ENCODE peak calls at places on chromosomes 12 and 14, in nine cellular contexts. L, X, R, U, V, Q, A, P and B are unnamed samples. For H3K4me1, the result is how much of the 10 kb centered on the place peaks cover.

GRCh38 chr12:102182635-102183034 is 15.0 kb downstream of the PMCH start:
- DNase-seq in V (no peak), X (no peak), U (no peak), L (no peak), P (no peak), Q (no peak), A (no peak), R (no peak), B (no peak)

GRCh38 chr14:99157676-99158075 is 114.3 kb downstream of the BCL11B start:
- DNase-seq in U (peak), X (no peak), Q (no peak), L (no peak), R (peak), V (no peak), A (no peak), P (no peak), B (no peak)

GRCh38 chr14:98984719-98985041 is 287.3 kb downstream of the BCL11B start:
- DNase-seq in V (no peak), U (no peak), Q (no peak), X (no peak), L (no peak), P (no peak), R (peak), A (no peak), B (peak)

GRCh38 chr12:110498984-110499706 is 2.8 kb downstream of the VPS29 start:
- DNase-seq in A (no peak), Q (no peak), X (no peak), U (no peak), L (peak), P (no peak), V (no peak), R (no peak), B (no peak)

GRCh38 chr14:24351517-24351916 is 11.7 kb upstream of the RIPK3 start:
- DNase-seq in U (no peak), A (no peak), R (no peak), V (peak), P (no peak), Q (no peak), X (no peak), L (peak), B (no peak)

GRCh38 chr12:89469361-89469760 is 55.2 kb downstream of the GALNT4 start:
- DNase-seq in L (peak), V (no peak), A (no peak), R (no peak), U (no peak), P (no peak), Q (no peak), X (no peak), B (no peak)

GRCh38 chr12:89919241-89919906 is 210.7 kb upstream of the ATP2B1 start:
- DNase-seq in Q (no peak), V (peak), L (no peak), U (peak), R (peak), X (no peak), P (no peak), A (peak), B (no peak)

GRCh38 chr14:22974530-22975313 is 7.6 kb downstream of the AJUBA start:
- DNase-seq in L (no peak), A (no peak), V (no peak), X (peak), U (no peak), R (no peak), P (no peak), Q (no peak), B (no peak)

GRCh38 chr12:62730649-62731377 is 204.1 kb downstream of the PPM1H start:
- DNase-seq in L (peak), V (no peak), Q (no peak), R (no peak), P (no peak), X (no peak), U (no peak), A (no peak), B (no peak)

GRCh38 chr14:50560929-50561280 is 960 bp downstream of the ATL1 start:
- DNase-seq in Q (peak), X (peak), R (peak), L (peak), V (peak), U (peak), P (peak), A (peak), B (peak)

GRCh38 chr12:20798561-20798960 is 11.9 kb upstream of the SLCO1B3 start:
- DNase-seq in L (no peak), X (no peak), U (no peak), P (no peak), A (no peak), Q (no peak), R (no peak), V (no peak), B (no peak)

GRCh38 chr14:101480747-101481530 is 80.4 kb upstream of the DIO3 start:
- DNase-seq in Q (peak), X (no peak), R (peak), V (peak), A (peak), U (peak), L (peak), P (peak), B (peak)

GRCh38 chr12:46553266-46553665 is 180.7 kb upstream of the SLC38A2 start:
- DNase-seq in R (no peak), P (no peak), L (peak), V (no peak), A (no peak), Q (no peak), U (no peak), X (no peak), B (no peak)

GRCh38 chr12:109147954-109148353 is 31.6 kb downstream of the ACACB start:
- DNase-seq in R (no peak), X (peak), V (peak), Q (no peak), P (peak), L (no peak), A (peak), U (no peak), B (no peak)

GRCh38 chr12:71838661-71839060 is 898 bp upstream of the TBC1D15 start:
- DNase-seq in A (no peak), U (no peak), Q (no peak), R (no peak), V (no peak), L (no peak), X (no peak), P (no peak), B (no peak)

GRCh38 chr14:102776761-102777710 is at the start of gene TRAF3:
- DNase-seq in Q (peak), U (no peak), X (peak), P (peak), V (peak), R (peak), L (peak), A (no peak), B (peak)

GRCh38 chr12:57590892-57591566 is at the start of gene PIP4K2C:
- DNase-seq in Q (peak), P (peak), U (peak), A (peak), R (peak), L (peak), V (peak), X (peak), B (peak)

GRCh38 chr12:3218150-3218845 is 141.1 kb downstream of the TSPAN9 start:
- DNase-seq in U (peak), V (peak), R (peak), L (peak), P (peak), A (peak), Q (peak), X (peak), B (no peak)

GRCh38 chr14:35480119-35480769 is 53.7 kb upstream of the INSM2 start:
- DNase-seq in V (no peak), A (no peak), L (peak), X (no peak), R (no peak), Q (no peak), U (no peak), P (no peak), B (no peak)

GRCh38 chr12:50251619-50252300 is 31.6 kb downstream of the LIMA1 start:
- DNase-seq in L (peak), U (no peak), X (no peak), V (no peak), A (no peak), P (no peak), Q (no peak), R (no peak), B (no peak)

GRCh38 chr14:54123836-54124235 is 167.2 kb upstream of the BMP4 start:
- DNase-seq in R (no peak), V (no peak), P (no peak), U (no peak), X (no peak), L (no peak), Q (no peak), A (no peak), B (no peak)

DNA sequence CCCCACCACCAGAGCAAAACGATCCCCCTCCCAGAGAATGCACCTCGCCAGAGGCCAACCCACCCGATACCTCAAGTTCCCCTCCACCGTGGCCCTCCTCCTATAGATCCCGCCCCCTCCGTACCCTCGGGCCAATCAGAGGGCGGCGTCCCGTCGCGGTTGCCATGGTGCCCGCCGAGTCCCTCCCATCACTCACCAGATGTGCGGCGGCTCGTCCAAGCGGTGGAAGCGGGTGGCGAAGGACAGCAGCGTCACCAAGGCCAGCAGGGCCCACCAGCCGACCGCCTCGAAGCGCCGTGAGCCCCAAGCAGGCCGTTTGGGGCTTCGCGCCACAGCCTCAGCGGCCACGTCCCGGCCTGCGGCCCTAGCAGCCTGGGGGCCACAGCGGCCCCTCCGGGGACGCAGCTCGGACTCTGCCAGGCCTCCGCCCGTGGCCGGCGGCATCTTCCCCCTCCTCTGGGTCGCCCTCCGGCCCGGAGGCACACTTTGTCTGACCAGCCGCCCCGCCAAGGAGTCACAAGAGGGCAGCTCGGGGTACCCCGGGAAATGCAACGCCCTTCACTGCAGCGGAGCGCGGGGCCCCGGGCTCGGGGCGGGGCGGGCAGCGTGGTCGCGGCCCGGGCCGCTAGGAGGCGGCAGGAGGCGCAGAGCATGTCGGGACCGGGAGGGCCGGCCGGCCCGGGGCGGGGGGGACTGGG is at the start of gene POMT2:
- DNase-seq in L (peak), V (peak), U (peak), A (peak), X (peak), R (peak), Q (peak), P (peak), B (peak)
- TF ChIP-seq POLR2A in L (no peak), V (peak), U (peak), A (no peak), X (no peak), R (no peak), Q (peak), P (peak), B (peak)

GRCh38 chr12:121580959-121581680 is at the start of gene KDM2B:
- DNase-seq in P (peak), U (no peak), V (peak), L (peak), Q (peak), A (no peak), R (peak), X (peak), B (peak)
- H3K4me1 ChIP-seq in P (under half), U (under half), V (under half), L (under half), Q (under half), A (half or more), R (half or more), X (half or more), B (under half)

GRCh38 chr14:105167303-105168092 is 1.1 kb downstream of the JAG2 start:
- DNase-seq in U (no peak), V (no peak), X (no peak), A (no peak), R (peak), L (no peak), P (no peak), Q (no peak), B (no peak)
- H3K4me3 ChIP-seq in U (peak), V (peak), X (peak), A (peak), R (peak), L (peak), P (peak), Q (no peak), B (peak)

DNA sequence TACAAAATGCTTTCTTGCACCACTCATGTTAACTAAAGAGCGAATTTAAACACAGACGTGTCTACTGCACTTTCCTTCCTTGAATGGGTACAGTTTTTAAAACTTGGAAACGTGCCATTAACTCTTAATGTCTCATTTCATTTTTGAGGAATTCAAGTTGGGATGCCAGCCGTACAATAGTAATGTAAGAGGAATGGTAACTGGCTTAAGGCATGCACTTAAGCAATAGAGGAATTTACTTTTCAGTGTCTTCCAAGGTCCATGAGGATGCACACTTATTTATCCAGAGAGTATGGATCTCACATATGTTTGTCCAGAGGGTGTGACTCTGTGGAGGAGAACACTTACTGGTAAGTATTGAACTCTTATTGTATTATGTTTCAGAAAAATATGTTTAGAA is 52.9 kb downstream of the PPP4R4 start:
- DNase-seq in L (peak), R (no peak), V (no peak), X (no peak), A (no peak), Q (no peak), P (no peak), U (no peak), B (no peak)
- TF ChIP-seq POLR2A in L (no peak), R (no peak), V (no peak), X (no peak), A (no peak), Q (no peak), P (no peak), U (no peak), B (no peak)

GRCh38 chr14:105474478-105475268 is at the start of gene CRIP2:
- DNase-seq in X (peak), U (no peak), P (no peak), R (no peak), V (no peak), L (peak), Q (no peak), A (peak), B (no peak)

GRCh38 chr14:105472496-105472991 is 2.1 kb upstream of the CRIP2 start:
- DNase-seq in X (peak), P (no peak), L (no peak), V (no peak), Q (no peak), R (peak), U (no peak), A (no peak), B (no peak)

GRCh38 chr14:105473033-105473676 is 1.5 kb upstream of the CRIP2 start:
- DNase-seq in X (peak), R (no peak), V (no peak), L (no peak), P (no peak), U (no peak), Q (no peak), A (peak), B (no peak)

GRCh38 chr14:105475269-105475915 is 771 bp downstream of the CRIP2 start:
- DNase-seq in Q (no peak), V (no peak), P (peak), X (peak), L (peak), A (peak), U (no peak), R (no peak), B (no peak)

DNA sequence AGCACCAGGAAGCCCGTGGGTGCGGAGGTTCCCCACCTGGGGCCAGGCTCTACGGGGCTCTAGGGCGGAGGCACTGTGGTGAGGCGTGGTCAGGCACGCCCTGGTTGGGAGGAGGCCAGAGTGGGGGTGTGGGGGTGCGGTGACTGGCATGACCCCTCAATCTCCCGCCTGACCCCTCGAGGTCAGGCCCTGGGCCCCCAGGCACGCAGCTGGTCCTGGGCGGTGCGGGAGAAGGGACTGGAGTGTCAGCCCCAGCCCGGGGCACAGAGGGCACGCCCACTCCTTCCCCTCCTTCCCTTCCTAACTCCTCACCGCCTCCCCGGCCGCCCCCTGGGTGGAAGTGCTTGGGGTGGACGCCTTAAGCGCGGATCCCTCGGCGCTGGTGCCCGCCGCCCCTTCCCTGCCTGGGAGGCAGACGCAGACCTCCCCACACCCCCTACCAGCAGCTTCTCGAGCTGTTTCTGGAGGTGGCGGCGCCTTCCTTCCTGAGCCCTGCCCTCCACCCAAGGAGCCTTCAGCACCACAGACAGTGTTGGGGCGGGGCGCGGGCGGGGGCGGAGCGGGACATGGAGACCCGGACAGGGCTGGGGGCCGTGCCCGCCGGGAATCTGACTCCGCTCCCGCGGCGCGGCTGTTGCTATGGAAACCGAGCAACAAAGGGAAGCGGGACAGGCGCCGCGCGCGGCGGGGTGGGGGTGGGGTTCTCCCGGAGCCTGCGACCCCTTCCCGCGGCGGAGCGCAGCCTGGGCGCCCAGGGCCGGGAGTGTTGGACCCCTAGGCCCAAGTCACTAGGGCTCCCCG is 744 bp upstream of the CRIP2 start:
- DNase-seq in Q (peak), P (peak), L (peak), A (peak), X (peak), U (peak), V (peak), R (peak), B (peak)
- H3K4me1 ChIP-seq in Q (under half), P (under half), L (under half), A (half or more), X (half or more), U (under half), V (half or more), R (half or more), B (under half)

GRCh38 chr12:93167331-93167730 is 210.4 kb upstream of the NUDT4 start:
- DNase-seq in P (no peak), X (no peak), A (no peak), R (no peak), U (no peak), V (no peak), L (no peak), Q (no peak), B (no peak)
- H3K4me3 ChIP-seq in P (peak), X (peak), A (no peak), R (no peak), U (no peak), V (no peak), L (no peak), Q (no peak), B (no peak)

DNA sequence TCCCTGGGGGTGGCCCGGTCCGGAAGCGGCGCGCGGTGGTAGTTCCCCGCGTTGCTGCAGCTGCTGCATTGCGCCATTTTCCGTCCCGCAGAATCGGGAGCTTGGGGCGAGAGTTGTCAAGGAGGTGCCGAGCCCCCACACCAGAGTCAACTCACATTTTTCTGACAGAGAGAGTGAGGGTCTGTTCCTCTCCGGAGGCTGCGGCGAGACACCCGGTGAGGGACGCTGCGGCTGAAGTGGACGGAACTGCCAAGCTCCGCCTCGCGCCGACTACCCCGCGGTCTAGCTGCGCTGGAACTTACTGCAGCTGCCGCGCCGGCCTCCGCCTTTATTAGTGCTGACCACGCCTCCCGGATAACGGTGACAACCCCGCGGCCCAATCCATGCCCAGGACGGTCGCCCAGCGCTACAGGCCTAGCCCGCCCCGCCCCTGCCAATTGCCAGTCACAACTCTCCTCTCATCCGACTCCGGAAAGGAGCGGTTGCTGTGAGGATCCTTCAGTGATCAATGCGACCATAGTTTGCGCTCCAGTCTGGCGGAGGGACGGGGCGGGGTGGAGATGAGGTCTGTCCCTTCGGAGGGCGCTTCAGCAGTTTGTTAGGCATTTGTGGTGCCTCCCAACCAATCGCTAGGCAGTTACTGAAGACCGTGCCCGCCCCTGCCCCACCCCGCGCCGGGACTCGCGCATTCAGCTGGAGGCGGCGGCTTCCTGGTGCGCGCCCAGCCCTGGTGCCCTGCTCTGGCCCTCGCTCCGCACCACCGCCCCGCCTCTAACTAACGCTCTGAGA is at the start of gene VAMP1:
- DNase-seq in A (peak), Q (peak), P (peak), V (peak), X (peak), U (peak), L (peak), R (peak), B (peak)
- TF ChIP-seq POLR2A in A (peak), Q (peak), P (peak), V (peak), X (peak), U (peak), L (peak), R (peak), B (peak)